ENCODE peak calls at places on chromosomes 1 and 21, in seven cellular contexts. A, O, W, B, L, K and Y are unnamed samples.

GRCh38 chr1:248818505-248819374 is 7.0 kb downstream of the SH3BP5L start:
- DNase-seq in A (peak), O (no peak), W (no peak), B (no peak), L (no peak), K (no peak), Y (no peak)

GRCh38 chr1:30822966-30823581 is 65.5 kb upstream of the LAPTM5 start:
- DNase-seq in A (no peak), O (no peak), W (peak), B (no peak), L (no peak), K (no peak), Y (no peak)

GRCh38 chr1:221813887-221814286 is 72.0 kb upstream of the DUSP10 start:
- DNase-seq in A (no peak), O (no peak), W (peak), B (no peak), L (no peak), K (no peak), Y (no peak)

GRCh38 chr1:36456391-36456928 is 6.2 kb upstream of the OSCP1 start:
- DNase-seq in A (no peak), O (no peak), W (no peak), B (no peak), L (no peak), K (no peak), Y (no peak)

GRCh38 chr1:76901158-76901767 is 34.0 kb downstream of the ST6GALNAC5 start:
- DNase-seq in A (no peak), O (peak), W (peak), B (no peak), L (no peak), K (no peak), Y (peak)

GRCh38 chr1:59115865-59116264 is 181.0 kb upstream of the FGGY start:
- DNase-seq in A (no peak), O (no peak), W (no peak), B (no peak), L (no peak), K (no peak), Y (no peak)

GRCh38 chr1:78731674-78732073 is 82.0 kb downstream of the IFI44 start:
- DNase-seq in A (no peak), O (no peak), W (no peak), B (no peak), L (no peak), K (no peak), Y (no peak)

GRCh38 chr1:100627018-100627716 is 89.2 kb downstream of the GPR88 start:
- DNase-seq in A (no peak), O (no peak), W (peak), B (no peak), L (no peak), K (no peak), Y (no peak)

GRCh38 chr1:25120286-25120685 is 112.0 kb downstream of the SYF2 start:
- DNase-seq in A (no peak), O (no peak), W (no peak), B (no peak), L (no peak), K (no peak), Y (no peak)

GRCh38 chr1:84078824-84079167 is 65.3 kb upstream of the PRKACB start:
- DNase-seq in A (no peak), O (no peak), W (no peak), B (no peak), L (no peak), K (no peak), Y (no peak)
- H3K27ac ChIP-seq in A (peak), O (peak), W (no peak), B (peak), L (peak), K (no peak), Y (no peak)

GRCh38 chr1:235939488-235939775 is 72.7 kb upstream of the LYST start:
- DNase-seq in A (no peak), O (no peak), W (no peak), B (no peak), L (no peak), K (no peak), Y (no peak)
- H3K27ac ChIP-seq in A (no peak), O (no peak), W (no peak), B (no peak), L (peak), K (no peak), Y (peak)

DNA sequence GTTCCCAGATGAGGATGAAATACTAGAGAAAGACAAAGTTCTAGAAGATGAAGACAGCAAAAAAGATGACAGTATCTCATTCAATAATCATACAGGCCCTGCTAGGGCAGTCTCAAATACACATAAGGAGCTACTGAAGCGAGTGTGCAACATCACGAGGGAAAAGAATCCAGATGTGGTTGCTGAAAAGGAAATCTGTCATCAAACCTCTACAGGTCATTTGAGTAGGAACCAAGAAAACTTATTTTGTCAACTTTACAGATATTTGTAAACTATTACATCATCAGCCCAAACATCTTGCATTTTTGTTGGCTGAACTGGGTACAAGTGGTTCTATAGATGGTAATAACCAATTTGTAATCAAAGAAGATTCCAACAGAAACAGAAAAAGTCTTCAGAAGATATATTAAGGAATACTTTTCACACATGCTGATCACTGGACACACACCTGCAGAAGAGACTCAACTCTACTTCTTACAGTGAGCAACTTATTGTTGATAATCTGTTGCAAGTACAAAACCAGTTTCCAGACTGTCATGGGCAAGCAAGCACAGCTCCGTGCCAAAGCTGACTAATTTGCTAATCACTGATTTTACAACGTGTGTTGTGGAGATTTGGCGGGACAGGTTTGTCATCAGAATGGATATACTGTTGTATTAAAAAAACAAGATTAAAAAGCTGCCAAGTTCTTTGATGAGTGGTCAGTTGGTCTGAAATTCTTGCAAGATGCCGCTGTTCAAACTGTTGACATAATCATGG is 42.1 kb downstream of the TRIM33 start:
- DNase-seq in A (no peak), O (no peak), W (peak), B (no peak), L (no peak), K (no peak), Y (no peak)
- H3K27ac ChIP-seq in A (no peak), O (no peak), W (peak), B (no peak), L (no peak), K (no peak), Y (no peak)

GRCh38 chr1:45958317-45958716 is 154.9 kb downstream of the MAST2 start:
- DNase-seq in A (no peak), O (no peak), W (no peak), B (no peak), L (no peak), K (no peak), Y (no peak)

GRCh38 chr1:45952072-45952471 is 148.7 kb downstream of the MAST2 start:
- DNase-seq in A (no peak), O (no peak), W (no peak), B (no peak), L (no peak), K (no peak), Y (no peak)

GRCh38 chr1:45953934-45954333 is 150.5 kb downstream of the MAST2 start:
- DNase-seq in A (no peak), O (peak), W (no peak), B (no peak), L (no peak), K (no peak), Y (no peak)

GRCh38 chr1:45957684-45958083 is 154.3 kb downstream of the MAST2 start:
- DNase-seq in A (no peak), O (no peak), W (no peak), B (no peak), L (no peak), K (no peak), Y (no peak)

DNA sequence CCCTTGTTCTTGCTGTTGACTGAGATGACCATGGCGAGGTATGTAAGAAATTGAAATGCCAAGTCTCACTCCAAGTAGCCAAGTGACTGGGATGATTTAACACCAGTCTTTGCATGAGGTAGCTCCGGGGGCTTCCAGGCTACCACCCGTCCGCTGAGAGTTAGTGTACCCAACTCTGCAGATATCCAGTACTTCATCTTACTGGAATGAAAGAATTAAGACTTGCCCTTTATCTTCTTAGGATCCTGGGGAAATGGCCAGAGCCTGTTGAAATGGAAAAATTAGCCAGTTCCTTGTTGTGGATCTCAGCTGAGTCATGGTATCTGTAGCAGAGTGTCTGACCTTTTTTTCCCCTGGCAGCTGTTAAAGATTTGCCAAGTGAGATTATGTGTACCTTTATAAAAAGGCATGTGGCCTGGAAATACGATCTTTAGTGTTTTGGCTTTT is 151.0 kb downstream of the MAST2 start:
- DNase-seq in A (no peak), O (no peak), W (peak), B (no peak), L (no peak), K (no peak), Y (no peak)
- H3K27ac ChIP-seq in A (no peak), O (peak), W (no peak), B (no peak), L (peak), K (no peak), Y (peak)

DNA sequence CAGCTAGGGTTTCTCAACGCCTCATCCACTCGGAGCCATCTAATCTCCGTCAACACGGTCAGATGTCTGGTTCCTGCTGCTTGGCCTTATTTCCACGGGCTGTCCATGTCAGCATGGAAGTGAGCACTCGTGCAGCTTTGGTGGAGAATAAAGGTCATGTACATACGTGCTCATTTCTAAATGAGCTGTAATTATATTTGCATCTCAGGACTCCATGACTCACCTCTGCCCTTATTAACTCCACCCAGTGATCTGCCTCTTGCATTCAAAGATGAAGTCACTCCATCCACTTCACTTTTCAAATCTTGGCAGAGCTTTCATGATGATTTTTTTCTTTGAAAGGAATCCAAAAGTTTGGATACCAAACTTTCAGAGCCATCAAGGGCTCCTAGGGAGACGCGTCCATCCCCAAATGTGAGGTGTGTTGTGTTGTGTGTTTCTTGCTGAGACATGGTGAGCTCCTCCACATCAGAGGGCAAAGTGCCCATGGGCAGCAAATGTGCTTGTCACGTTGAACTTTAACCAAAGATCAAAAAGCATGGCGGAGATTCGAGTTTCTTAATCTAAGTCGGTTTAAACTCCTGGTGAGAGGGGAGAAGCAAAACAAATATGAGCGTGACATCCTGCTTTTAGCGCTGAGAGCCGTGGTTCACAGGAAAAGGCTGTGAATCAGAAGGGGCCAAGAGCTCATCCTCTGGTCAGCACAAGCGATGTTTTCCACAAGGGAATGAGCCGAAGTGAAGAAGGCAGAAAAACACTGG is 68.6 kb upstream of the ERRFI1 start:
- DNase-seq in A (no peak), O (no peak), W (peak), B (no peak), L (no peak), K (no peak), Y (no peak)
- H3K27ac ChIP-seq in A (no peak), O (no peak), W (peak), B (no peak), L (peak), K (no peak), Y (peak)

GRCh38 chr1:8352471-8352845 is 34.5 kb downstream of the SLC45A1 start:
- DNase-seq in A (no peak), O (no peak), W (no peak), B (no peak), L (no peak), K (no peak), Y (no peak)

GRCh38 chr1:8352886-8353285 is 35.0 kb downstream of the SLC45A1 start:
- DNase-seq in A (no peak), O (no peak), W (no peak), B (no peak), L (no peak), K (no peak), Y (no peak)

GRCh38 chr1:8353386-8353785 is 35.5 kb downstream of the SLC45A1 start:
- DNase-seq in A (no peak), O (no peak), W (no peak), B (no peak), L (no peak), K (peak), Y (peak)

GRCh38 chr1:8355439-8356255 is 37.7 kb downstream of the SLC45A1 start:
- DNase-seq in A (no peak), O (no peak), W (no peak), B (no peak), L (peak), K (peak), Y (peak)

GRCh38 chr1:8354038-8354437 is 36.1 kb downstream of the SLC45A1 start:
- DNase-seq in A (no peak), O (no peak), W (no peak), B (no peak), L (no peak), K (no peak), Y (no peak)
- H3K27ac ChIP-seq in A (no peak), O (peak), W (no peak), B (peak), L (peak), K (no peak), Y (peak)

DNA sequence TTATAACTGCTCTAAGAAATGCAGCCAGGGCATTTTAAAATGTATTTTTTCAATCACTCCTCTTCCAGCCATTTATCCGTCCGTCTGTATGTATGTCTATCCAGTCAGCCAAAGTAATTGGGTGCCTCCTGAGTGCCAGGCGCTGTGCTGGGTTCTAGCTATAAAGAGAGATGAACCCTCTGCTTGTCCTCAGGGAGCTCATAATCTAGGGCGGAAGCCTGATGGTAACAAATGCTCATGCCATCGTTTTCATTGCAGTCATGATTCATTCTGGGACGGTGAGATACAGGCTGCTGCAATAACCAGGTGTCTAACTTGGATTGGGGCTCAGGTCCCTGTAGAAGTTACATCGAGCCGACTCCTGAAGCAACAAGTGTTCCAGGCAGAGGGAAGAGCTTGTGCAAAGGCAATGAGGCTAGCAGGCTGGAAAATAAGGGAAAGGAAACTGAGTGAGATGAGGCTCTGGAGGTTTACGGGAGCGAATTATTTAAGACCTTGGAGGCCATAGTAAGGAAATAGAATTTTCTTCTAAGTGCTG is 11.6 kb downstream of the IFI6 start:
- DNase-seq in A (no peak), O (no peak), W (peak), B (no peak), L (no peak), K (no peak), Y (no peak)
- H3K27ac ChIP-seq in A (peak), O (no peak), W (no peak), B (peak), L (peak), K (no peak), Y (peak)

GRCh38 chr21:29072873-29073221 is 601 bp downstream of the CCT8 start:
- DNase-seq in A (no peak), O (peak), W (peak), B (no peak), L (no peak), K (no peak), Y (no peak)
- H3K27ac ChIP-seq in A (peak), O (peak), W (peak), B (peak), L (peak), K (peak), Y (peak)

GRCh38 chr1:229620876-229621275 is 5.0 kb downstream of the TAF5L start:
- DNase-seq in A (no peak), O (no peak), W (no peak), B (no peak), L (no peak), K (no peak), Y (no peak)
- H3K27ac ChIP-seq in A (peak), O (no peak), W (no peak), B (no peak), L (no peak), K (no peak), Y (no peak)